ENCODE peak calls at places on chromosomes 12 and 14, in five cellular contexts. One of them, this sample, is unnamed.

GRCh38 chr12:132506730-132507538 is 17.0 kb downstream of the FBRSL1 start:
- DNase-seq in activated T-helper 1 cell treated with Interleukin-2 at 50 U/mL for 16 hours: peak
- DNase-seq in ACHN: no peak
- DNase-seq in amniotic epithelial cell: peak
- DNase-seq in pancreas: peak
- DNase-seq in this sample: peak

GRCh38 chr12:12035229-12035628 is 35.5 kb upstream of the BCL2L14 start:
- DNase-seq in activated T-helper 1 cell treated with Interleukin-2 at 50 U/mL for 16 hours: no peak
- DNase-seq in ACHN: no peak
- DNase-seq in amniotic epithelial cell: no peak
- DNase-seq in pancreas: no peak
- DNase-seq in this sample: no peak

GRCh38 chr12:113860950-113861349 is 105.2 kb downstream of the RBM19 start:
- DNase-seq in activated T-helper 1 cell treated with Interleukin-2 at 50 U/mL for 16 hours: no peak
- DNase-seq in ACHN: peak
- DNase-seq in amniotic epithelial cell: peak
- DNase-seq in pancreas: no peak
- DNase-seq in this sample: no peak

GRCh38 chr12:120115692-120116442 is 686 bp downstream of the RAB35 start:
- DNase-seq in activated T-helper 1 cell treated with Interleukin-2 at 50 U/mL for 16 hours: no peak
- DNase-seq in ACHN: peak
- DNase-seq in amniotic epithelial cell: peak
- DNase-seq in pancreas: peak
- DNase-seq in this sample: no peak

GRCh38 chr12:69726922-69727321 is 11.7 kb upstream of the RAB3IP start:
- DNase-seq in activated T-helper 1 cell treated with Interleukin-2 at 50 U/mL for 16 hours: no peak
- DNase-seq in ACHN: no peak
- DNase-seq in amniotic epithelial cell: no peak
- DNase-seq in pancreas: no peak
- DNase-seq in this sample: no peak

GRCh38 chr14:91154851-91155625 is 41.2 kb downstream of the DGLUCY start:
- DNase-seq in activated T-helper 1 cell treated with Interleukin-2 at 50 U/mL for 16 hours: no peak
- DNase-seq in ACHN: peak
- DNase-seq in amniotic epithelial cell: peak
- DNase-seq in pancreas: peak
- DNase-seq in this sample: no peak

GRCh38 chr12:19546611-19547162 is 107.4 kb downstream of the AEBP2 start:
- DNase-seq in activated T-helper 1 cell treated with Interleukin-2 at 50 U/mL for 16 hours: no peak
- DNase-seq in ACHN: no peak
- DNase-seq in amniotic epithelial cell: no peak
- DNase-seq in pancreas: no peak
- DNase-seq in this sample: no peak

GRCh38 chr14:55432628-55433027 is 7.8 kb downstream of the TBPL2 start:
- DNase-seq in activated T-helper 1 cell treated with Interleukin-2 at 50 U/mL for 16 hours: no peak
- DNase-seq in ACHN: no peak
- DNase-seq in amniotic epithelial cell: no peak
- DNase-seq in pancreas: no peak
- DNase-seq in this sample: no peak

GRCh38 chr14:102776761-102777710 is at the start of gene TRAF3:
- DNase-seq in activated T-helper 1 cell treated with Interleukin-2 at 50 U/mL for 16 hours: peak
- DNase-seq in ACHN: peak
- DNase-seq in amniotic epithelial cell: peak
- DNase-seq in pancreas: peak
- DNase-seq in this sample: peak